ENCODE peak calls at places on chromosomes 16 and 17, in ten cellular contexts. One of them, this sample, is unnamed.

GRCh38 chr17:82887255-82888164 is 47.7 kb upstream of the ZNF750 start:
- DNase-seq in Peyer's patch: no peak
- DNase-seq in AG09309: no peak
- DNase-seq in lower leg skin: no peak
- DNase-seq in breast epithelium: no peak
- DNase-seq in lung: no peak
- DNase-seq in NCI-H510A treated with DMSO at 0.1 percent for 48 hours: no peak
- DNase-seq in left lung: peak
- DNase-seq in activated CD4-positive, alpha-beta T cell treated with anti-CD3 and anti-CD28 coated beads, Interleukin-2, amount 50 U/mL, for 1 hour: no peak
- DNase-seq in type B pancreatic cell: no peak
- DNase-seq in this sample: no peak

GRCh38 chr16:11346700-11347319 is 1.6 kb downstream of the RMI2 start:
- DNase-seq in AG09309: no peak
- DNase-seq in NCI-H510A treated with DMSO at 0.1 percent for 48 hours: no peak
- DNase-seq in lower leg skin: no peak
- DNase-seq in Peyer's patch: no peak
- DNase-seq in breast epithelium: no peak
- DNase-seq in activated CD4-positive, alpha-beta T cell treated with anti-CD3 and anti-CD28 coated beads, Interleukin-2, amount 50 U/mL, for 1 hour: no peak
- DNase-seq in type B pancreatic cell: no peak
- DNase-seq in left lung: no peak
- DNase-seq in lung: no peak
- DNase-seq in this sample: no peak

GRCh38 chr17:2204393-2204792 is 99.2 kb downstream of the SMG6 start:
- DNase-seq in lung: no peak
- DNase-seq in Peyer's patch: no peak
- DNase-seq in type B pancreatic cell: no peak
- DNase-seq in NCI-H510A treated with DMSO at 0.1 percent for 48 hours: no peak
- DNase-seq in AG09309: no peak
- DNase-seq in breast epithelium: no peak
- DNase-seq in left lung: no peak
- DNase-seq in lower leg skin: no peak
- DNase-seq in activated CD4-positive, alpha-beta T cell treated with anti-CD3 and anti-CD28 coated beads, Interleukin-2, amount 50 U/mL, for 1 hour: no peak
- DNase-seq in this sample: no peak

GRCh38 chr17:51257150-51258081 is 2.4 kb downstream of the MBTD1 start:
- DNase-seq in left lung: no peak
- DNase-seq in lung: no peak
- DNase-seq in Peyer's patch: no peak
- DNase-seq in type B pancreatic cell: no peak
- DNase-seq in activated CD4-positive, alpha-beta T cell treated with anti-CD3 and anti-CD28 coated beads, Interleukin-2, amount 50 U/mL, for 1 hour: no peak
- DNase-seq in lower leg skin: no peak
- DNase-seq in AG09309: peak
- DNase-seq in breast epithelium: no peak
- DNase-seq in NCI-H510A treated with DMSO at 0.1 percent for 48 hours: no peak
- DNase-seq in this sample: no peak

GRCh38 chr17:29847527-29847931 is 82.5 kb downstream of the SSH2 start:
- DNase-seq in lower leg skin: no peak
- DNase-seq in breast epithelium: no peak
- DNase-seq in type B pancreatic cell: no peak
- DNase-seq in activated CD4-positive, alpha-beta T cell treated with anti-CD3 and anti-CD28 coated beads, Interleukin-2, amount 50 U/mL, for 1 hour: no peak
- DNase-seq in NCI-H510A treated with DMSO at 0.1 percent for 48 hours: no peak
- DNase-seq in lung: no peak
- DNase-seq in Peyer's patch: no peak
- DNase-seq in left lung: no peak
- DNase-seq in AG09309: no peak
- DNase-seq in this sample: no peak

GRCh38 chr17:74963656-74964055 is 8.9 kb downstream of the HID1 start:
- DNase-seq in activated CD4-positive, alpha-beta T cell treated with anti-CD3 and anti-CD28 coated beads, Interleukin-2, amount 50 U/mL, for 1 hour: no peak
- DNase-seq in NCI-H510A treated with DMSO at 0.1 percent for 48 hours: no peak
- DNase-seq in lung: no peak
- DNase-seq in breast epithelium: no peak
- DNase-seq in Peyer's patch: no peak
- DNase-seq in AG09309: no peak
- DNase-seq in lower leg skin: no peak
- DNase-seq in left lung: no peak
- DNase-seq in type B pancreatic cell: no peak
- DNase-seq in this sample: no peak

GRCh38 chr17:7233701-7234099 is 617 bp downstream of the DVL2 start:
- DNase-seq in lower leg skin: no peak
- DNase-seq in activated CD4-positive, alpha-beta T cell treated with anti-CD3 and anti-CD28 coated beads, Interleukin-2, amount 50 U/mL, for 1 hour: no peak
- DNase-seq in breast epithelium: no peak
- DNase-seq in type B pancreatic cell: no peak
- DNase-seq in left lung: no peak
- DNase-seq in NCI-H510A treated with DMSO at 0.1 percent for 48 hours: peak
- DNase-seq in Peyer's patch: no peak
- DNase-seq in lung: no peak
- DNase-seq in AG09309: no peak
- DNase-seq in this sample: no peak

GRCh38 chr16:8708546-8708945 is 34.1 kb downstream of the ABAT start:
- DNase-seq in activated CD4-positive, alpha-beta T cell treated with anti-CD3 and anti-CD28 coated beads, Interleukin-2, amount 50 U/mL, for 1 hour: no peak
- DNase-seq in type B pancreatic cell: no peak
- DNase-seq in left lung: no peak
- DNase-seq in breast epithelium: no peak
- DNase-seq in lower leg skin: no peak
- DNase-seq in lung: no peak
- DNase-seq in AG09309: no peak
- DNase-seq in Peyer's patch: no peak
- DNase-seq in NCI-H510A treated with DMSO at 0.1 percent for 48 hours: no peak
- DNase-seq in this sample: no peak

GRCh38 chr17:75288784-75289121 is 480 bp downstream of the SLC25A19 start:
- DNase-seq in lung: peak
- DNase-seq in activated CD4-positive, alpha-beta T cell treated with anti-CD3 and anti-CD28 coated beads, Interleukin-2, amount 50 U/mL, for 1 hour: no peak
- DNase-seq in type B pancreatic cell: no peak
- DNase-seq in Peyer's patch: no peak
- DNase-seq in lower leg skin: no peak
- DNase-seq in left lung: no peak
- DNase-seq in breast epithelium: no peak
- DNase-seq in AG09309: no peak
- DNase-seq in NCI-H510A treated with DMSO at 0.1 percent for 48 hours: peak
- DNase-seq in this sample: no peak

GRCh38 chr16:56701534-56701933 is 19.3 kb downstream of the MT1X start:
- DNase-seq in lower leg skin: no peak
- DNase-seq in breast epithelium: no peak
- DNase-seq in Peyer's patch: no peak
- DNase-seq in AG09309: no peak
- DNase-seq in type B pancreatic cell: no peak
- DNase-seq in activated CD4-positive, alpha-beta T cell treated with anti-CD3 and anti-CD28 coated beads, Interleukin-2, amount 50 U/mL, for 1 hour: no peak
- DNase-seq in left lung: no peak
- DNase-seq in lung: no peak
- DNase-seq in NCI-H510A treated with DMSO at 0.1 percent for 48 hours: peak
- DNase-seq in this sample: no peak

GRCh38 chr16:62872339-62872738 is 836.1 kb upstream of the CDH8 start:
- DNase-seq in NCI-H510A treated with DMSO at 0.1 percent for 48 hours: no peak
- DNase-seq in Peyer's patch: no peak
- DNase-seq in lung: no peak
- DNase-seq in AG09309: no peak
- DNase-seq in breast epithelium: no peak
- DNase-seq in type B pancreatic cell: no peak
- DNase-seq in activated CD4-positive, alpha-beta T cell treated with anti-CD3 and anti-CD28 coated beads, Interleukin-2, amount 50 U/mL, for 1 hour: no peak
- DNase-seq in lower leg skin: no peak
- DNase-seq in left lung: no peak
- DNase-seq in this sample: no peak

GRCh38 chr17:48270896-48271295 is 159.1 kb downstream of the SKAP1 start:
- DNase-seq in breast epithelium: no peak
- DNase-seq in lung: no peak
- DNase-seq in activated CD4-positive, alpha-beta T cell treated with anti-CD3 and anti-CD28 coated beads, Interleukin-2, amount 50 U/mL, for 1 hour: no peak
- DNase-seq in Peyer's patch: no peak
- DNase-seq in NCI-H510A treated with DMSO at 0.1 percent for 48 hours: no peak
- DNase-seq in lower leg skin: no peak
- DNase-seq in AG09309: no peak
- DNase-seq in type B pancreatic cell: no peak
- DNase-seq in left lung: no peak
- DNase-seq in this sample: no peak

GRCh38 chr17:57766307-57766943 is 21.3 kb upstream of the CCDC182 start:
- DNase-seq in left lung: no peak
- DNase-seq in NCI-H510A treated with DMSO at 0.1 percent for 48 hours: no peak
- DNase-seq in breast epithelium: no peak
- DNase-seq in activated CD4-positive, alpha-beta T cell treated with anti-CD3 and anti-CD28 coated beads, Interleukin-2, amount 50 U/mL, for 1 hour: no peak
- DNase-seq in AG09309: no peak
- DNase-seq in lower leg skin: no peak
- DNase-seq in Peyer's patch: no peak
- DNase-seq in lung: no peak
- DNase-seq in type B pancreatic cell: no peak
- DNase-seq in this sample: no peak

GRCh38 chr17:44561237-44561623 is 3.9 kb downstream of the FZD2 start:
- DNase-seq in AG09309: no peak
- DNase-seq in lung: no peak
- DNase-seq in Peyer's patch: no peak
- DNase-seq in lower leg skin: no peak
- DNase-seq in activated CD4-positive, alpha-beta T cell treated with anti-CD3 and anti-CD28 coated beads, Interleukin-2, amount 50 U/mL, for 1 hour: no peak
- DNase-seq in breast epithelium: no peak
- DNase-seq in NCI-H510A treated with DMSO at 0.1 percent for 48 hours: no peak
- DNase-seq in left lung: no peak
- DNase-seq in type B pancreatic cell: no peak
- DNase-seq in this sample: no peak

GRCh38 chr16:50591800-50592771 is 43.9 kb downstream of the NKD1 start:
- DNase-seq in lung: no peak
- DNase-seq in type B pancreatic cell: no peak
- DNase-seq in left lung: peak
- DNase-seq in activated CD4-positive, alpha-beta T cell treated with anti-CD3 and anti-CD28 coated beads, Interleukin-2, amount 50 U/mL, for 1 hour: no peak
- DNase-seq in lower leg skin: no peak
- DNase-seq in breast epithelium: peak
- DNase-seq in NCI-H510A treated with DMSO at 0.1 percent for 48 hours: peak
- DNase-seq in AG09309: no peak
- DNase-seq in Peyer's patch: no peak
- DNase-seq in this sample: no peak

GRCh38 chr17:40071720-40072480 is 9.1 kb downstream of the THRA start:
- DNase-seq in type B pancreatic cell: no peak
- DNase-seq in left lung: peak
- DNase-seq in AG09309: no peak
- DNase-seq in activated CD4-positive, alpha-beta T cell treated with anti-CD3 and anti-CD28 coated beads, Interleukin-2, amount 50 U/mL, for 1 hour: no peak
- DNase-seq in breast epithelium: peak
- DNase-seq in lower leg skin: peak
- DNase-seq in lung: peak
- DNase-seq in Peyer's patch: peak
- DNase-seq in NCI-H510A treated with DMSO at 0.1 percent for 48 hours: peak
- DNase-seq in this sample: no peak

GRCh38 chr17:71496552-71496951 is 624.3 kb upstream of the SOX9 start:
- DNase-seq in lung: no peak
- DNase-seq in type B pancreatic cell: no peak
- DNase-seq in Peyer's patch: no peak
- DNase-seq in left lung: no peak
- DNase-seq in activated CD4-positive, alpha-beta T cell treated with anti-CD3 and anti-CD28 coated beads, Interleukin-2, amount 50 U/mL, for 1 hour: no peak
- DNase-seq in AG09309: peak
- DNase-seq in NCI-H510A treated with DMSO at 0.1 percent for 48 hours: no peak
- DNase-seq in breast epithelium: no peak
- DNase-seq in lower leg skin: no peak
- DNase-seq in this sample: no peak

GRCh38 chr16:35745821-35746248 is 2286.4 kb downstream of the TP53TG3F start:
- DNase-seq in left lung: peak
- DNase-seq in activated CD4-positive, alpha-beta T cell treated with anti-CD3 and anti-CD28 coated beads, Interleukin-2, amount 50 U/mL, for 1 hour: no peak
- DNase-seq in NCI-H510A treated with DMSO at 0.1 percent for 48 hours: no peak
- DNase-seq in type B pancreatic cell: no peak
- DNase-seq in lower leg skin: no peak
- DNase-seq in AG09309: no peak
- DNase-seq in lung: no peak
- DNase-seq in Peyer's patch: no peak
- DNase-seq in breast epithelium: no peak
- DNase-seq in this sample: no peak

GRCh38 chr17:81451823-81452222 is 56.6 kb downstream of the BAHCC1 start:
- DNase-seq in breast epithelium: no peak
- DNase-seq in left lung: no peak
- DNase-seq in Peyer's patch: no peak
- DNase-seq in type B pancreatic cell: no peak
- DNase-seq in AG09309: no peak
- DNase-seq in lower leg skin: no peak
- DNase-seq in NCI-H510A treated with DMSO at 0.1 percent for 48 hours: no peak
- DNase-seq in activated CD4-positive, alpha-beta T cell treated with anti-CD3 and anti-CD28 coated beads, Interleukin-2, amount 50 U/mL, for 1 hour: no peak
- DNase-seq in lung: no peak
- DNase-seq in this sample: no peak

GRCh38 chr17:83055911-83056582 is 23.4 kb upstream of the METRNL start:
- DNase-seq in left lung: no peak
- DNase-seq in type B pancreatic cell: no peak
- DNase-seq in lower leg skin: no peak
- DNase-seq in Peyer's patch: peak
- DNase-seq in NCI-H510A treated with DMSO at 0.1 percent for 48 hours: no peak
- DNase-seq in breast epithelium: peak
- DNase-seq in AG09309: peak
- DNase-seq in lung: no peak
- DNase-seq in activated CD4-positive, alpha-beta T cell treated with anti-CD3 and anti-CD28 coated beads, Interleukin-2, amount 50 U/mL, for 1 hour: no peak
- DNase-seq in this sample: no peak

GRCh38 chr16:20844588-20844987 is 38.3 kb downstream of the REXO5 start:
- DNase-seq in Peyer's patch: no peak
- DNase-seq in left lung: no peak
- DNase-seq in type B pancreatic cell: no peak
- DNase-seq in lung: no peak
- DNase-seq in breast epithelium: no peak
- DNase-seq in lower leg skin: no peak
- DNase-seq in NCI-H510A treated with DMSO at 0.1 percent for 48 hours: no peak
- DNase-seq in AG09309: no peak
- DNase-seq in activated CD4-positive, alpha-beta T cell treated with anti-CD3 and anti-CD28 coated beads, Interleukin-2, amount 50 U/mL, for 1 hour: no peak
- DNase-seq in this sample: no peak

GRCh38 chr17:31425646-31426045 is 34.2 kb downstream of the RAB11FIP4 start:
- DNase-seq in breast epithelium: no peak
- DNase-seq in activated CD4-positive, alpha-beta T cell treated with anti-CD3 and anti-CD28 coated beads, Interleukin-2, amount 50 U/mL, for 1 hour: no peak
- DNase-seq in Peyer's patch: no peak
- DNase-seq in AG09309: no peak
- DNase-seq in NCI-H510A treated with DMSO at 0.1 percent for 48 hours: no peak
- DNase-seq in left lung: peak
- DNase-seq in lung: no peak
- DNase-seq in lower leg skin: no peak
- DNase-seq in type B pancreatic cell: no peak
- DNase-seq in this sample: no peak

GRCh38 chr17:41731836-41732235 is 2.6 kb downstream of the HAP1 start:
- DNase-seq in AG09309: no peak
- DNase-seq in lung: no peak
- DNase-seq in type B pancreatic cell: no peak
- DNase-seq in activated CD4-positive, alpha-beta T cell treated with anti-CD3 and anti-CD28 coated beads, Interleukin-2, amount 50 U/mL, for 1 hour: no peak
- DNase-seq in breast epithelium: no peak
- DNase-seq in NCI-H510A treated with DMSO at 0.1 percent for 48 hours: no peak
- DNase-seq in lower leg skin: no peak
- DNase-seq in Peyer's patch: no peak
- DNase-seq in left lung: peak
- DNase-seq in this sample: no peak

GRCh38 chr16:87842209-87842869 is 27.0 kb downstream of the SLC7A5 start:
- DNase-seq in lung: no peak
- DNase-seq in Peyer's patch: no peak
- DNase-seq in type B pancreatic cell: no peak
- DNase-seq in activated CD4-positive, alpha-beta T cell treated with anti-CD3 and anti-CD28 coated beads, Interleukin-2, amount 50 U/mL, for 1 hour: no peak
- DNase-seq in breast epithelium: no peak
- DNase-seq in lower leg skin: no peak
- DNase-seq in NCI-H510A treated with DMSO at 0.1 percent for 48 hours: no peak
- DNase-seq in left lung: no peak
- DNase-seq in AG09309: no peak
- DNase-seq in this sample: no peak

GRCh38 chr17:7720125-7720524 is 2.6 kb downstream of the DNAH2 start:
- DNase-seq in activated CD4-positive, alpha-beta T cell treated with anti-CD3 and anti-CD28 coated beads, Interleukin-2, amount 50 U/mL, for 1 hour: no peak
- DNase-seq in lung: no peak
- DNase-seq in NCI-H510A treated with DMSO at 0.1 percent for 48 hours: no peak
- DNase-seq in Peyer's patch: no peak
- DNase-seq in AG09309: no peak
- DNase-seq in type B pancreatic cell: no peak
- DNase-seq in lower leg skin: no peak
- DNase-seq in left lung: no peak
- DNase-seq in breast epithelium: no peak
- DNase-seq in this sample: no peak

GRCh38 chr17:40422990-40423611 is 5.4 kb upstream of the TOP2A start:
- DNase-seq in activated CD4-positive, alpha-beta T cell treated with anti-CD3 and anti-CD28 coated beads, Interleukin-2, amount 50 U/mL, for 1 hour: no peak
- DNase-seq in AG09309: no peak
- DNase-seq in Peyer's patch: no peak
- DNase-seq in left lung: no peak
- DNase-seq in lower leg skin: no peak
- DNase-seq in NCI-H510A treated with DMSO at 0.1 percent for 48 hours: no peak
- DNase-seq in lung: no peak
- DNase-seq in breast epithelium: peak
- DNase-seq in type B pancreatic cell: peak
- DNase-seq in this sample: no peak

GRCh38 chr16:85678821-85679220 is 9.9 kb downstream of the GINS2 start:
- DNase-seq in AG09309: no peak
- DNase-seq in left lung: no peak
- DNase-seq in NCI-H510A treated with DMSO at 0.1 percent for 48 hours: no peak
- DNase-seq in type B pancreatic cell: no peak
- DNase-seq in lung: no peak
- DNase-seq in Peyer's patch: peak
- DNase-seq in activated CD4-positive, alpha-beta T cell treated with anti-CD3 and anti-CD28 coated beads, Interleukin-2, amount 50 U/mL, for 1 hour: no peak
- DNase-seq in breast epithelium: no peak
- DNase-seq in lower leg skin: no peak
- DNase-seq in this sample: no peak

GRCh38 chr16:82195917-82196494 is 26.0 kb upstream of the MPHOSPH6 start:
- DNase-seq in AG09309: no peak
- DNase-seq in activated CD4-positive, alpha-beta T cell treated with anti-CD3 and anti-CD28 coated beads, Interleukin-2, amount 50 U/mL, for 1 hour: no peak
- DNase-seq in lower leg skin: no peak
- DNase-seq in NCI-H510A treated with DMSO at 0.1 percent for 48 hours: no peak
- DNase-seq in type B pancreatic cell: no peak
- DNase-seq in breast epithelium: no peak
- DNase-seq in lung: no peak
- DNase-seq in Peyer's patch: no peak
- DNase-seq in left lung: no peak
- DNase-seq in this sample: no peak

This sample was measured in activated T-helper 9 cell treated with anti-CD3 and anti-CD28 coated beads, Interleukin-2, amount 50 U/mL, for 16 hours.